ENCODE peak calls at places on chromosomes 3 and 15, in six cellular contexts. K is tibial artery, Y is left lung, Z is tibial nerve, L is HFF-Myc, B is heart left ventricle. A is an unnamed sample.

GRCh38 chr3:107882881-107883280 is 207.9 kb downstream of the CD47 start:
- DNase-seq in K (no peak), Y (peak; percentile 23), Z (no peak), L (no peak), B (no peak), A (no peak)

GRCh38 chr3:143134446-143134845 is 14.9 kb downstream of the CHST2 start:
- DNase-seq in K (no peak), Y (no peak), Z (no peak), L (no peak), B (no peak), A (no peak)

GRCh38 chr3:30012941-30013543 is 593.4 kb upstream of the TGFBR2 start:
- DNase-seq in K (peak; percentile 78), Y (no peak), Z (peak; percentile 57), L (peak; percentile 75), B (peak; percentile 64), A (peak; percentile 42)

GRCh38 chr3:129934234-129935123 is 40.0 kb upstream of the TRH start:
- DNase-seq in K (no peak), Y (peak; percentile 67), Z (no peak), L (no peak), B (peak; percentile 24), A (no peak)

GRCh38 chr3:50237133-50237651 is 1.2 kb downstream of the GNAI2 start:
- DNase-seq in K (no peak), Y (peak; percentile 83), Z (no peak), L (no peak), B (no peak), A (no peak)

GRCh38 chr3:169348981-169349942 is 314.2 kb downstream of the MECOM start:
- DNase-seq in K (no peak), Y (no peak), Z (no peak), L (no peak), B (no peak), A (no peak)

GRCh38 chr3:132055872-132056271 is 21.1 kb upstream of the CPNE4 start:
- DNase-seq in K (no peak), Y (no peak), Z (no peak), L (no peak), B (no peak), A (no peak)

GRCh38 chr3:13647314-13648059 is 98.6 kb downstream of the FBLN2 start:
- DNase-seq in K (no peak), Y (peak; percentile 47), Z (no peak), L (no peak), B (no peak), A (peak; percentile 25)

GRCh38 chr3:127735767-127736693 is 63.3 kb downstream of the ABTB1 start:
- DNase-seq in K (peak; percentile 62), Y (no peak), Z (no peak), L (peak; percentile 42), B (no peak), A (peak; percentile 44)

GRCh38 chr3:15556512-15556911 is 35.0 kb upstream of the COLQ start:
- DNase-seq in K (no peak), Y (no peak), Z (no peak), L (no peak), B (no peak), A (no peak)

GRCh38 chr15:53196235-53196634 is 406.1 kb upstream of the ONECUT1 start:
- DNase-seq in K (no peak), Y (no peak), Z (no peak), L (no peak), B (no peak), A (no peak)

GRCh38 chr15:62847900-62848489 is 194.6 kb upstream of the TPM1 start:
- DNase-seq in K (peak; percentile 74), Y (no peak), Z (peak; percentile 31), L (no peak), B (peak; percentile 64), A (no peak)

GRCh38 chr15:41278319-41278718 is 47.3 kb downstream of the CHP1 start:
- DNase-seq in K (no peak), Y (no peak), Z (no peak), L (no peak), B (no peak), A (no peak)

GRCh38 chr15:98063871-98064270 is 103.4 kb downstream of the ARRDC4 start:
- DNase-seq in K (no peak), Y (no peak), Z (no peak), L (no peak), B (no peak), A (no peak)

GRCh38 chr3:108662141-108662738 is 72.7 kb downstream of the DZIP3 start:
- DNase-seq in K (no peak), Y (no peak), Z (no peak), L (peak; percentile 45), B (no peak), A (peak; percentile 66)

GRCh38 chr15:65612949-65613348 is 2.0 kb upstream of the INTS14 start:
- DNase-seq in K (no peak), Y (no peak), Z (no peak), L (no peak), B (no peak), A (no peak)

GRCh38 chr15:81529444-81529950 is 155.5 kb upstream of the TMC3 start:
- DNase-seq in K (no peak), Y (no peak), Z (no peak), L (no peak), B (no peak), A (no peak)

GRCh38 chr3:195227871-195228270 is 43.1 kb downstream of the XXYLT1 start:
- DNase-seq in K (no peak), Y (peak; percentile 41), Z (no peak), L (no peak), B (no peak), A (no peak)

GRCh38 chr15:59334063-59334415 is 38.6 kb downstream of the MYO1E start:
- DNase-seq in K (no peak), Y (no peak), Z (no peak), L (no peak), B (no peak), A (no peak)

GRCh38 chr3:43539321-43539720 is 82.5 kb downstream of the ANO10 start:
- DNase-seq in K (no peak), Y (no peak), Z (no peak), L (no peak), B (no peak), A (no peak)

GRCh38 chr15:38260077-38260476 is 7.4 kb downstream of the SPRED1 start:
- DNase-seq in K (no peak), Y (no peak), Z (no peak), L (no peak), B (no peak), A (no peak)

GRCh38 chr3:170494766-170495165 is 76.1 kb downstream of the CLDN11 start:
- DNase-seq in K (no peak), Y (no peak), Z (no peak), L (no peak), B (no peak), A (no peak)

GRCh38 chr15:100120111-100120510 is 221.7 kb downstream of the ADAMTS17 start:
- DNase-seq in K (no peak), Y (no peak), Z (no peak), L (no peak), B (no peak), A (no peak)

DNA sequence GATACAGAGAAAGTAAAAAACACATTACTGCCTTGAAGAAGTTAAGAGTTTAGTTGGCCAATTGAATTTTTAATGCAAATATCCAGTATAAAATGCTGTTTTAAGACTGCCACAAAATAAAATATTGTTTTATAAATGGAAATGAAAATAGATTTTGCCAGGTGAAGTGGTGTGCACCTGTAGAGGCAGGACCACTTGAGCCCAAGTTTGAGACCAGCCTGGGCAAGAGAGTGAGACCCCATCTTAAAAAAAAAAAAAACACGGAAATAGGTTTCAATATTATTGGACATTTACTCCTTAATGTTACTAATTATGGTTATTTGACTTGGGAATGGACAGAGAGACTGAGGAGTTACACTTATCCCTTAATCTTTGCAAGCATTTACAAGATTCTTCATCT is 1.9 kb downstream of the PIGB start:
- DNase-seq in K (no peak), Y (no peak), Z (no peak), L (no peak), B (no peak), A (no peak)
- H3K4me3 ChIP-seq in K (no peak overlapping the region), Y (no peak overlapping the region), Z (no peak overlapping the region), L (no peak overlapping the region), B (no peak overlapping the region), A (no peak overlapping the region)

GRCh38 chr15:57348081-57348480 is 28.2 kb upstream of the CGNL1 start:
- DNase-seq in K (no peak), Y (no peak), Z (no peak), L (no peak), B (no peak), A (no peak)

GRCh38 chr15:57343526-57343925 is 32.8 kb upstream of the CGNL1 start:
- DNase-seq in K (no peak), Y (no peak), Z (no peak), L (no peak), B (no peak), A (no peak)

GRCh38 chr15:57344282-57344681 is 32.0 kb upstream of the CGNL1 start:
- DNase-seq in K (no peak), Y (no peak), Z (no peak), L (no peak), B (no peak), A (no peak)

GRCh38 chr15:57343018-57343417 is 33.3 kb upstream of the CGNL1 start:
- DNase-seq in K (no peak), Y (no peak), Z (no peak), L (no peak), B (no peak), A (no peak)

DNA sequence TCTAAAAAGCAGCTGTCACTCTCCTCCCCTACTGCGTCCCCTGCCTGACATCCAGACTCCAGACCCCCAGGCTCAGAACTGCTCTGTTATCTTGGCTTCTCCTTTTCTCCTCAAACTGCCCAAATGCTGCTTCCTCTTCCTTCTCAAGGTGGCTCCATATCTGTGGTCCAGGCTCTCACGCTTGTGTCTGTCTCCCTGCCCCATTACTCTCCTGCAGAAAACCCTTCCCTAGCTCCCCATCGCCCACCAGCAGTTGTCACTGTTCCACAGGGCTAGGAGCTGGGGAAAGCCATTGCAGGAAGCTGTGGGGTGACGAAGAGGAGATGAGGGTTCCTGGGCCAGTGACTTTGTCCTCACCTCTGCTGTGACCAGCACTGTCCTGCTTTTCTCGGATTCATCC is 30.7 kb upstream of the CGNL1 start:
- DNase-seq in K (no peak), Y (no peak), Z (no peak), L (no peak), B (no peak), A (no peak)
- TF ChIP-seq CTCF in K (no peak), Y (no peak), Z (no peak), L (peak; percentile 19), B (peak; percentile 49), A (peak; percentile 45)

GRCh38 chr15:74308643-74308945 is 58.9 kb downstream of the CYP11A1 start:
- DNase-seq in K (no peak), Y (no peak), Z (no peak), L (no peak), B (no peak), A (no peak)
- H3K4me3 ChIP-seq in K (no peak overlapping the region), Y (no peak overlapping the region), Z (no peak overlapping the region), L (no peak overlapping the region), B (no peak overlapping the region), A (no peak overlapping the region)

GRCh38 chr15:45134046-45134445 is 4.3 kb downstream of the DUOX1 start:
- DNase-seq in K (no peak), Y (no peak), Z (no peak), L (no peak), B (no peak), A (no peak)

GRCh38 chr15:45132844-45133560 is 3.2 kb downstream of the DUOX1 start:
- DNase-seq in K (no peak), Y (no peak), Z (no peak), L (no peak), B (no peak), A (no peak)

GRCh38 chr15:45136378-45136764 is 6.6 kb downstream of the DUOX1 start:
- DNase-seq in K (no peak), Y (no peak), Z (no peak), L (no peak), B (no peak), A (no peak)

GRCh38 chr15:45133561-45133920 is 3.7 kb downstream of the DUOX1 start:
- DNase-seq in K (no peak), Y (no peak), Z (no peak), L (no peak), B (no peak), A (no peak)

GRCh38 chr15:45134682-45135604 is 5.1 kb downstream of the DUOX1 start:
- DNase-seq in K (no peak), Y (no peak), Z (no peak), L (no peak), B (no peak), A (no peak)
- TF ChIP-seq CTCF in K (no peak), Y (no peak), Z (no peak), L (peak; percentile 5), B (peak; percentile 32), A (no peak)

A was measured in AG09309.